ENCODE peak calls at places on chromosomes 13 and 19, in eight cellular contexts. W, G, S, P, J, L, Y and E are unnamed samples.

GRCh38 chr13:30780338-30780981 is 45.1 kb downstream of the ALOX5AP start:
- DNase-seq in L (no peak), J (no peak), S (no peak), G (no peak), P (no peak), Y (no peak), W (no peak), E (no peak)

GRCh38 chr13:26811636-26812035 is 51.0 kb upstream of the GPR12 start:
- DNase-seq in J (peak; percentile 83), P (no peak), S (no peak), G (no peak), Y (no peak), W (no peak), L (no peak), E (no peak)

GRCh38 chr19:50829801-50830200 is 3.6 kb downstream of the KLK15 start:
- DNase-seq in J (no peak), S (no peak), Y (no peak), P (no peak), G (no peak), W (no peak), L (no peak), E (no peak)

GRCh38 chr13:112073245-112074138 is 6.5 kb downstream of the SOX1 start:
- DNase-seq in L (no peak), S (peak; percentile 40), Y (no peak), W (no peak), J (no peak), P (no peak), G (no peak), E (no peak)

GRCh38 chr13:97254809-97255208 is 32.7 kb downstream of the MBNL2 start:
- DNase-seq in W (no peak), L (peak; percentile 92), S (no peak), P (no peak), G (no peak), J (no peak), Y (no peak), E (no peak)

GRCh38 chr19:57348136-57348535 is 2.9 kb upstream of the ZNF304 start:
- DNase-seq in J (no peak), Y (no peak), S (no peak), W (no peak), G (no peak), L (peak; percentile 2), P (no peak), E (no peak)

GRCh38 chr13:110388141-110388943 is 81.3 kb downstream of the COL4A2 start:
- DNase-seq in S (peak; percentile 45), P (no peak), W (no peak), G (peak; percentile 48), Y (no peak), L (peak; percentile 67), J (no peak), E (no peak)

GRCh38 chr13:92963029-92963428 is 263.6 kb upstream of the GPC6 start:
- DNase-seq in Y (no peak), J (no peak), P (no peak), G (no peak), W (no peak), L (no peak), S (no peak), E (no peak)

GRCh38 chr19:623974-624373 is 9.4 kb downstream of the POLRMT start:
- DNase-seq in Y (no peak), J (no peak), P (no peak), L (peak; percentile 87), G (no peak), W (no peak), S (no peak), E (no peak)

GRCh38 chr13:91609353-91609752 is 210.9 kb downstream of the GPC5 start:
- DNase-seq in P (no peak), L (no peak), G (no peak), W (no peak), Y (no peak), S (no peak), J (no peak), E (no peak)

GRCh38 chr13:39484506-39485313 is 118.3 kb downstream of the LHFPL6 start:
- DNase-seq in J (no peak), W (no peak), L (peak; percentile 83), S (no peak), G (no peak), P (no peak), Y (no peak), E (no peak)

GRCh38 chr19:56933014-56933705 is 92.6 kb upstream of the PEG3 start:
- DNase-seq in W (no peak), S (no peak), L (no peak), Y (no peak), J (no peak), P (no peak), G (no peak), E (no peak)

GRCh38 chr13:77741587-77741972 is 44.1 kb downstream of the SLAIN1 start:
- DNase-seq in L (no peak), S (no peak), P (no peak), J (no peak), Y (no peak), W (no peak), G (no peak), E (no peak)

GRCh38 chr19:56111601-56112312 is 9.3 kb downstream of the ZNF787 start:
- DNase-seq in Y (no peak), S (no peak), W (peak; percentile 56), P (peak; percentile 33), G (peak; percentile 78), L (no peak), J (no peak), E (no peak)

GRCh38 chr19:45103625-45104319 is 10.8 kb downstream of the PPP1R37 start:
- DNase-seq in W (no peak), L (no peak), G (no peak), P (no peak), J (peak; percentile 83), S (peak; percentile 32), Y (no peak), E (no peak)